ENCODE peak calls at places on chromosomes 6 and 20, in four cellular contexts. A is astrocyte of the spinal cord, N is iPS-NIHi11, P is T-helper 22 cell. S is an unnamed sample.

GRCh38 chr6:111865049-111865585 is 8.1 kb downstream of the FYN start:
- DNase-seq in N (no peak), P (no peak), A (no peak), S (no peak)

GRCh38 chr6:98834060-98835031 is at the start of gene POU3F2:
- DNase-seq in P (peak; percentile 54), N (peak; percentile 86), A (peak; percentile 96), S (peak; percentile 48)

GRCh38 chr6:27873101-27874030 is 38.8 kb downstream of the OR2B2 start:
- DNase-seq in P (peak; percentile 34), N (no peak), A (peak; percentile 90), S (peak; percentile 46)

GRCh38 chr20:33875055-33875454 is 63.9 kb downstream of the CHMP4B start:
- DNase-seq in P (no peak), A (no peak), N (no peak), S (no peak)

GRCh38 chr6:69584536-69584912 is 212.3 kb downstream of the LMBRD1 start:
- DNase-seq in A (no peak), N (no peak), P (no peak), S (no peak)

GRCh38 chr6:136737343-136738177 is 54.7 kb downstream of the MAP3K5 start:
- DNase-seq in N (no peak), P (no peak), A (peak; percentile 18), S (no peak)

GRCh38 chr20:354298-354977 is 7.5 kb downstream of the NRSN2 start:
- DNase-seq in A (peak; percentile 70), N (peak; percentile 88), P (peak; percentile 51), S (peak; percentile 67)

GRCh38 chr6:169669889-169670288 is 31.9 kb downstream of the WDR27 start:
- DNase-seq in P (no peak), A (peak; percentile 9), N (no peak), S (no peak)

GRCh38 chr20:45235995-45236394 is 14.8 kb downstream of the SEMG2 start:
- DNase-seq in P (no peak), A (no peak), N (peak; percentile 63), S (no peak)

GRCh38 chr20:25252686-25253421 is 5.0 kb downstream of the PYGB start:
- DNase-seq in A (no peak), N (no peak), P (no peak), S (no peak)

GRCh38 chr6:5729813-5730212 is 276.9 kb downstream of the NRN1 start:
- DNase-seq in N (no peak), A (no peak), P (no peak), S (no peak)

GRCh38 chr6:111024661-111025060 is 42.8 kb downstream of the RPF2 start:
- DNase-seq in A (no peak), P (no peak), N (no peak), S (no peak)

GRCh38 chr20:19185083-19185482 is 27.4 kb upstream of the SLC24A3 start:
- DNase-seq in A (no peak), N (no peak), P (no peak), S (no peak)

GRCh38 chr6:25944655-25945054 is 14.2 kb upstream of the SLC17A2 start:
- DNase-seq in P (no peak), N (no peak), A (no peak), S (no peak)

GRCh38 chr6:130888246-130888645 is 61.0 kb downstream of the SMLR1 start:
- DNase-seq in A (no peak), P (no peak), N (no peak), S (no peak)

GRCh38 chr20:23011008-23011721 is 23.9 kb upstream of the SSTR4 start:
- DNase-seq in N (no peak), A (no peak), P (no peak), S (no peak)

GRCh38 chr6:139905404-139906052 is 531.1 kb upstream of the CITED2 start:
- DNase-seq in A (no peak), P (no peak), N (no peak), S (no peak)

GRCh38 chr6:16723833-16724232 is 37.4 kb downstream of the ATXN1 start:
- DNase-seq in P (peak; percentile 33), N (peak; percentile 52), A (peak; percentile 95), S (no peak)

GRCh38 chr20:10093087-10093591 is 58.4 kb downstream of the ANKEF1 start:
- DNase-seq in A (peak; percentile 84), P (no peak), N (no peak), S (no peak)

S was measured in T follicular helper cell.